ENCODE peak calls at places on chromosomes 1 and 21, in six cellular contexts. I is fibroblast of lung, N is fibroblast of mammary gland, R is IMR-90, Q is GM12865, O is keratinocyte. D is an unnamed sample.

GRCh38 chr1:53197301-53198205 is 929 bp downstream of the CPT2 start:
- DNase-seq in R (no peak), N (peak; percentile 27), O (no peak), Q (no peak), I (no peak), D (peak; percentile 45)

GRCh38 chr1:156860639-156861423 is at the start of gene NTRK1:
- DNase-seq in R (no peak), I (peak; percentile 15), Q (peak; percentile 48), O (no peak), N (no peak), D (peak; percentile 29)

GRCh38 chr1:197024460-197024859 is 42.6 kb downstream of the F13B start:
- DNase-seq in O (no peak), Q (no peak), I (peak; percentile 16), N (no peak), R (peak; percentile 7), D (no peak)

GRCh38 chr1:65422241-65423203 is 2.1 kb downstream of the LEPR start:
- DNase-seq in I (peak; percentile 49), O (peak; percentile 60), R (peak; percentile 44), Q (peak; percentile 9), N (peak; percentile 92), D (no peak)

GRCh38 chr1:53766194-53766748 is 27.3 kb upstream of the GLIS1 start:
- DNase-seq in O (no peak), I (no peak), N (no peak), Q (peak; percentile 23), R (no peak), D (no peak)

GRCh38 chr1:154446292-154446691 is 41.1 kb downstream of the IL6R start:
- DNase-seq in R (peak; percentile 97), O (no peak), N (peak; percentile 73), I (peak; percentile 96), Q (no peak), D (peak; percentile 94)

GRCh38 chr1:29736582-29737188 is 500.4 kb downstream of the PTPRU start:
- DNase-seq in I (peak; percentile 65), R (peak; percentile 60), N (peak; percentile 61), Q (peak; percentile 40), O (peak; percentile 26), D (peak; percentile 59)

GRCh38 chr1:6014130-6014999 is 22.1 kb upstream of the NPHP4 start:
- DNase-seq in N (no peak), R (no peak), O (no peak), Q (no peak), I (no peak), D (no peak)

GRCh38 chr21:45149021-45149420 is 74.6 kb downstream of the ADARB1 start:
- DNase-seq in O (no peak), N (no peak), I (no peak), Q (no peak), R (no peak), D (no peak)

GRCh38 chr1:230577537-230577936 is 64.7 kb upstream of the COG2 start:
- DNase-seq in R (no peak), O (no peak), Q (no peak), I (no peak), N (no peak), D (no peak)

GRCh38 chr1:25917996-25918395 is 11.8 kb upstream of the STMN1 start:
- DNase-seq in Q (no peak), I (no peak), R (peak; percentile 51), N (no peak), O (no peak), D (peak; percentile 20)

GRCh38 chr1:172845371-172845770 is 186.5 kb downstream of the FASLG start:
- DNase-seq in O (no peak), N (peak; percentile 55), I (no peak), Q (peak; percentile 24), R (peak; percentile 20), D (peak; percentile 65)

GRCh38 chr1:161159915-161160248 is 582 bp downstream of the USP21 start:
- DNase-seq in O (no peak), Q (peak; percentile 30), R (no peak), N (no peak), I (no peak), D (no peak)

GRCh38 chr1:161160763-161161162 is 1.5 kb downstream of the USP21 start:
- DNase-seq in Q (no peak), O (no peak), N (no peak), I (no peak), R (no peak), D (no peak)

GRCh38 chr1:161158316-161159016 is 834 bp upstream of the USP21 start:
- DNase-seq in R (no peak), N (no peak), O (no peak), I (no peak), Q (no peak), D (no peak)

GRCh38 chr1:161157867-161158266 is 1.4 kb upstream of the USP21 start:
- DNase-seq in N (no peak), Q (no peak), O (no peak), I (no peak), R (no peak), D (no peak)

GRCh38 chr1:161159087-161159914 is at the start of gene USP21:
- DNase-seq in O (no peak), R (peak; percentile 84), N (peak; percentile 84), Q (peak; percentile 93), I (peak; percentile 87), D (peak; percentile 88)
- TF ChIP-seq CTCF in O (peak; percentile 58), R (peak; percentile 16), N (peak; percentile 39), Q (no peak), I (peak; percentile 54), D (peak; percentile 46)

DNA sequence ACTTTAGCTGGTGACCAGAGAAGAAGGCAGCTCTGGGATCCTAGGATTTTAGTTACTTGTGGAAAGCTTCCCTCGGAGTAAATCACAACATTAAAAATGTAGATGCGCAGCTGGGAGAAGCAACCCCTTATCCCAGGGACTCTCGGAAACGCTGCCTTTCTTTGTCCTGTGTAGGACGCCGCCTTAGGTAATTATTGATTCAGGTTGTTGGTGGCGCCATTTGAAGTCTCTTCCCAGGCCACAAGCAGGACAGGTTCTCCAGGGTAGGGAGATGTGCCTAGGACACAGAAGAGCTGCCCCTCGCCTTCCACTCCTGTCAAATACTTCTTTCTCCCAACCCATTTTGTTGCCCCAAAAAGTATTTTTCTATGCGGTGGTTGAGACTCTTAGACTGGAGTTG is 10.3 kb downstream of the SLC37A1 start:
- DNase-seq in Q (no peak), I (no peak), N (no peak), R (no peak), O (no peak), D (no peak)
- H3K4me3 ChIP-seq in Q (peak overlapping the region; percentile 34), I (no peak overlapping the region), N (no peak overlapping the region), R (no peak overlapping the region), O (no peak overlapping the region), D (no peak overlapping the region)

GRCh38 chr1:202728951-202729350 is 18.7 kb upstream of the SYT2 start:
- DNase-seq in R (no peak), O (no peak), Q (peak; percentile 8), I (no peak), N (no peak), D (no peak)
- TF ChIP-seq CTCF in R (no peak), O (no peak), Q (no peak), I (no peak), N (no peak), D (no peak)

GRCh38 chr1:3610823-3611169 is 512 bp downstream of the MEGF6 start:
- DNase-seq in Q (no peak), N (no peak), I (no peak), O (no peak), R (no peak), D (no peak)

GRCh38 chr1:3610165-3610822 is 1.0 kb downstream of the MEGF6 start:
- DNase-seq in N (peak; percentile 21), Q (no peak), R (no peak), I (peak; percentile 37), O (no peak), D (no peak)

GRCh38 chr1:3609769-3610157 is 1.5 kb downstream of the MEGF6 start:
- DNase-seq in I (no peak), O (no peak), N (no peak), Q (no peak), R (no peak), D (no peak)

GRCh38 chr1:3612123-3612522 is 815 bp upstream of the MEGF6 start:
- DNase-seq in I (no peak), O (no peak), R (no peak), Q (no peak), N (no peak), D (no peak)

GRCh38 chr1:3611170-3612019 is at the start of gene MEGF6:
- DNase-seq in R (peak; percentile 8), O (no peak), N (no peak), I (no peak), Q (peak; percentile 18), D (peak; percentile 36)
- H3K4me3 ChIP-seq in R (peak within 1 kb of the TSS; percentile 23), O (no peak within 1 kb of the TSS), N (no peak within 1 kb of the TSS), I (no peak within 1 kb of the TSS), Q (no peak within 1 kb of the TSS), D (peak within 1 kb of the TSS; percentile 48)

GRCh38 chr1:66452162-66452561 is 81.8 kb upstream of the SGIP1 start:
- DNase-seq in R (no peak), I (no peak), Q (no peak), O (no peak), N (no peak), D (no peak)
- TF ChIP-seq CTCF in R (no peak), I (peak; percentile 37), Q (no peak), O (no peak), N (peak; percentile 26), D (peak; percentile 36)

GRCh38 chr21:17786219-17787181 is 32.7 kb downstream of the C21orf91 start:
- DNase-seq in I (no peak), N (no peak), R (no peak), Q (no peak), O (no peak), D (no peak)

GRCh38 chr21:17783003-17783402 is 36.2 kb downstream of the C21orf91 start:
- DNase-seq in I (no peak), N (no peak), R (no peak), O (no peak), Q (no peak), D (no peak)

GRCh38 chr21:17783816-17784598 is 35.1 kb downstream of the C21orf91 start:
- DNase-seq in R (no peak), O (no peak), I (no peak), N (no peak), Q (peak; percentile 83), D (no peak)

GRCh38 chr21:17785403-17785788 is 33.8 kb downstream of the C21orf91 start:
- DNase-seq in N (no peak), O (no peak), Q (no peak), R (no peak), I (no peak), D (no peak)

GRCh38 chr21:17784604-17785402 is 34.4 kb downstream of the C21orf91 start:
- DNase-seq in Q (peak; percentile 93), R (no peak), O (no peak), N (no peak), I (no peak), D (no peak)
- H3K4me3 ChIP-seq in Q (peak overlapping the region; percentile 48), R (no peak overlapping the region), O (no peak overlapping the region), N (no peak overlapping the region), I (no peak overlapping the region), D (no peak overlapping the region)

GRCh38 chr1:117093091-117093534 is 28.4 kb downstream of the TRIM45 start:
- DNase-seq in R (peak; percentile 100), I (peak; percentile 98), Q (no peak), O (peak; percentile 56), N (peak; percentile 100), D (peak; percentile 98)

GRCh38 chr1:117096871-117097842 is 24.4 kb downstream of the TRIM45 start:
- DNase-seq in O (no peak), Q (no peak), I (peak; percentile 31), N (peak; percentile 27), R (peak; percentile 64), D (peak; percentile 47)

GRCh38 chr1:117092594-117092993 is 29.0 kb downstream of the TRIM45 start:
- DNase-seq in I (no peak), R (no peak), Q (no peak), N (peak; percentile 41), O (no peak), D (no peak)

GRCh38 chr1:117095237-117095636 is 26.3 kb downstream of the TRIM45 start:
- DNase-seq in N (peak; percentile 90), O (no peak), I (peak; percentile 77), R (peak; percentile 66), Q (no peak), D (peak; percentile 78)

GRCh38 chr1:117093870-117094621 is 27.5 kb downstream of the TRIM45 start:
- DNase-seq in Q (peak; percentile 41), O (peak; percentile 40), N (peak; percentile 70), I (peak; percentile 50), R (peak; percentile 75), D (peak; percentile 92)
- TF ChIP-seq CTCF in Q (peak; percentile 26), O (peak; percentile 66), N (peak; percentile 30), I (peak; percentile 36), R (peak; percentile 47), D (peak; percentile 61)